ENCODE peak calls at places on chromosome 20, in five cellular contexts. T is COR-L47; L is activated naive CD4-positive, alpha-beta T cell; Y is stimulated activated CD4-positive, alpha-beta T cell treated with anti-CD3 and anti-CD28 coated beads, Interleukin-15, amount 100 ng/mL, for 1 hour; K is stimulated activated naive B cell treated with anti-CD40 and anti-IgM and Interleukin-4, amounts not matched to agents 10 μg/mL and 1 μg/mL and 100 μg/mL, for 72 hours. U is an unnamed sample.

GRCh38 chr20:12270863-12271262 is 353.2 kb downstream of the BTBD3 start:
- DNase-seq in T (no peak), L (no peak), Y (no peak), K (no peak), U (no peak)

GRCh38 chr20:59585714-59586404 is 18.5 kb upstream of the PHACTR3 start:
- DNase-seq in T (no peak), L (no peak), Y (no peak), K (no peak), U (no peak)

GRCh38 chr20:4490595-4491280 is 231.0 kb upstream of the PRND start:
- DNase-seq in T (no peak), L (no peak), Y (no peak), K (no peak), U (peak; percentile 51)

GRCh38 chr20:63625771-63626423 is 1.0 kb downstream of the GMEB2 start:
- DNase-seq in T (no peak), L (no peak), Y (no peak), K (peak; percentile 73), U (no peak)

GRCh38 chr20:19934792-19935491 is 82.2 kb upstream of the NAA20 start:
- DNase-seq in T (no peak), L (no peak), Y (no peak), K (peak; percentile 66), U (no peak)

GRCh38 chr20:20003088-20003954 is 13.8 kb upstream of the NAA20 start:
- DNase-seq in T (no peak), L (no peak), Y (no peak), K (peak; percentile 8), U (no peak)

GRCh38 chr20:46206025-46206424 is 87.9 kb downstream of the CD40 start:
- DNase-seq in T (no peak), L (no peak), Y (no peak), K (peak; percentile 27), U (peak; percentile 96)

GRCh38 chr20:58109918-58110635 is 118.4 kb downstream of the ANKRD60 start:
- DNase-seq in T (no peak), L (no peak), Y (no peak), K (no peak), U (no peak)

U was measured in A172.